ENCODE peak calls at places on chromosomes 2 and 18, in six cellular contexts. U is T-helper 2 cell, S is globus pallidus, R is amygdala, P is kidney glomerular epithelial cell, K is NCI-H1092 treated with DMSO at 0.1 percent for 48 hours. E is an unnamed sample.

GRCh38 chr2:105926960-105927678 is 182.4 kb downstream of the NCK2 start:
- DNase-seq in P (no peak), U (no peak), K (peak; percentile 13), S (no peak), R (no peak), E (no peak)

GRCh38 chr2:128348505-128349065 is 29.9 kb upstream of the HS6ST1 start:
- DNase-seq in R (no peak), U (no peak), P (no peak), S (no peak), K (no peak), E (no peak)

GRCh38 chr2:47174731-47175361 is 19.7 kb upstream of the STPG4 start:
- DNase-seq in K (no peak), P (peak; percentile 69), S (no peak), U (no peak), R (no peak), E (peak; percentile 74)

GRCh38 chr2:126239560-126239959 is 416.4 kb upstream of the GYPC start:
- DNase-seq in R (no peak), U (no peak), K (no peak), S (no peak), P (no peak), E (peak; percentile 54)

GRCh38 chr2:32706815-32707214 is 79.0 kb downstream of the TTC27 start:
- DNase-seq in P (no peak), U (no peak), S (no peak), R (no peak), K (no peak), E (no peak)

GRCh38 chr2:222860740-222861410 is at the start of gene ACSL3:
- DNase-seq in P (peak; percentile 83), R (peak; percentile 95), U (peak; percentile 88), K (peak; percentile 89), S (peak; percentile 97), E (peak; percentile 97)

GRCh38 chr2:134217316-134217715 is 36.6 kb upstream of the MGAT5 start:
- DNase-seq in S (no peak), P (no peak), U (no peak), R (no peak), K (no peak), E (no peak)

GRCh38 chr2:227717687-227718567 is at the start of gene SLC19A3:
- DNase-seq in K (peak; percentile 20), R (peak; percentile 66), P (peak; percentile 40), U (no peak), S (peak; percentile 75), E (no peak)

GRCh38 chr18:8977166-8977565 is 125.3 kb upstream of the NDUFV2 start:
- DNase-seq in R (no peak), S (no peak), K (no peak), P (no peak), U (no peak), E (no peak)

GRCh38 chr2:152761171-152761570 is 42.8 kb downstream of the ARL6IP6 start:
- DNase-seq in P (no peak), K (no peak), R (no peak), U (no peak), S (no peak), E (no peak)

GRCh38 chr2:208369091-208369490 is 37.5 kb upstream of the PTH2R start:
- DNase-seq in K (no peak), R (no peak), U (no peak), P (peak; percentile 61), S (no peak), E (no peak)

GRCh38 chr18:37662546-37663339 is 97.1 kb upstream of the CELF4 start:
- DNase-seq in U (no peak), R (no peak), P (no peak), K (no peak), S (no peak), E (no peak)

GRCh38 chr18:32907656-32908441 is 135.0 kb upstream of the KLHL14 start:
- DNase-seq in K (no peak), S (peak; percentile 25), P (no peak), R (no peak), U (no peak), E (no peak)

GRCh38 chr2:235319095-235319494 is 174.7 kb upstream of the AGAP1 start:
- DNase-seq in P (no peak), U (no peak), S (no peak), R (no peak), K (no peak), E (no peak)

GRCh38 chr2:17758123-17758522 is 4.2 kb downstream of the GEN1 start:
- DNase-seq in U (no peak), K (no peak), P (no peak), S (no peak), R (no peak), E (no peak)

GRCh38 chr2:121550669-121551068 is 20.0 kb downstream of the RNU4ATAC start:
- DNase-seq in K (no peak), R (no peak), U (no peak), P (no peak), S (no peak), E (no peak)

GRCh38 chr18:54776282-54776977 is 51.8 kb upstream of the RAB27B start:
- DNase-seq in R (no peak), S (no peak), U (no peak), P (peak; percentile 97), K (no peak), E (no peak)

GRCh38 chr2:128420776-128421175 is 102.1 kb upstream of the HS6ST1 start:
- DNase-seq in P (no peak), R (no peak), K (no peak), S (no peak), U (no peak), E (no peak)

GRCh38 chr2:181977661-181978350 is 7.8 kb upstream of the PPP1R1C start:
- DNase-seq in S (no peak), U (no peak), R (no peak), K (no peak), P (no peak), E (no peak)

GRCh38 chr2:124258481-124258880 is 233.4 kb downstream of the CNTNAP5 start:
- DNase-seq in U (no peak), S (no peak), K (no peak), P (no peak), R (no peak), E (peak; percentile 62)

GRCh38 chr2:215189393-215189792 is 51.0 kb upstream of the ABCA12 start:
- DNase-seq in S (no peak), P (no peak), K (no peak), R (no peak), U (no peak), E (no peak)

GRCh38 chr2:37625156-37625555 is 46.3 kb downstream of the CDC42EP3 start:
- DNase-seq in S (no peak), P (peak; percentile 44), U (no peak), R (no peak), K (no peak), E (no peak)

GRCh38 chr18:44467718-44468117 is 213.0 kb upstream of the SETBP1 start:
- DNase-seq in K (no peak), S (no peak), R (no peak), U (no peak), P (no peak), E (no peak)

GRCh38 chr2:230778350-230779140 is 65.9 kb downstream of the CAB39 start:
- DNase-seq in U (no peak), S (no peak), K (no peak), P (no peak), R (no peak), E (no peak)

E was measured in Karpas-422.